ENCODE peak calls at places on chromosomes 1 and 21, in eight cellular contexts. Q, D, A, Z, R, F, T and S are unnamed samples.

GRCh38 chr1:23035823-23036452 is 16.7 kb downstream of the KDM1A start:
- DNase-seq in F (no peak), Q (no peak), D (no peak), R (no peak), T (no peak), Z (no peak), A (no peak), S (no peak)

GRCh38 chr1:32471695-32472362 is 7.0 kb downstream of the ZBTB8B start:
- DNase-seq in D (no peak), T (no peak), Q (no peak), Z (no peak), R (no peak), F (no peak), A (no peak), S (no peak)

GRCh38 chr1:175377394-175377793 is 184.8 kb upstream of the KIAA0040 start:
- DNase-seq in Z (no peak), R (no peak), F (no peak), T (no peak), A (no peak), D (no peak), Q (no peak), S (no peak)

GRCh38 chr1:18597159-18598042 is 33.2 kb upstream of the PAX7 start:
- DNase-seq in A (peak), Z (no peak), F (peak), T (peak), D (peak), R (peak), Q (peak), S (peak)

GRCh38 chr21:42233067-42233981 is 14.4 kb downstream of the ABCG1 start:
- DNase-seq in Z (peak), D (peak), T (peak), R (peak), Q (no peak), A (peak), F (peak), S (peak)

GRCh38 chr1:6652986-6653385 is 28.3 kb downstream of the THAP3 start:
- DNase-seq in D (no peak), T (no peak), R (no peak), Z (no peak), Q (no peak), F (no peak), A (no peak), S (no peak)

GRCh38 chr1:197924516-197925123 is 7.4 kb downstream of the LHX9 start:
- DNase-seq in Z (no peak), Q (no peak), F (peak), T (no peak), A (no peak), D (no peak), R (no peak), S (no peak)

GRCh38 chr1:178579562-178579961 is 66.7 kb downstream of the TEX35 start:
- DNase-seq in Z (no peak), Q (no peak), A (no peak), D (no peak), F (no peak), T (no peak), R (no peak), S (no peak)

GRCh38 chr21:33036430-33037162 is 10.9 kb downstream of the OLIG2 start:
- DNase-seq in Q (no peak), R (no peak), T (no peak), F (peak), Z (no peak), A (peak), D (no peak), S (no peak)

GRCh38 chr1:92094595-92094994 is 14.4 kb downstream of the BTBD8 start:
- DNase-seq in A (no peak), D (no peak), Z (no peak), R (no peak), F (no peak), Q (no peak), T (no peak), S (no peak)

GRCh38 chr1:209895709-209896108 is 42.3 kb upstream of the SYT14 start:
- DNase-seq in T (no peak), Z (no peak), D (no peak), Q (peak), A (no peak), F (peak), R (no peak), S (no peak)

GRCh38 chr1:64471218-64471719 is 1.3 kb downstream of the CACHD1 start:
- DNase-seq in F (no peak), A (peak), R (no peak), Q (peak), T (peak), D (no peak), Z (no peak), S (no peak)

GRCh38 chr1:70146488-70146887 is 58.9 kb downstream of the LRRC40 start:
- DNase-seq in D (no peak), Z (no peak), Q (peak), F (no peak), T (no peak), R (no peak), A (no peak), S (no peak)

GRCh38 chr1:91798741-91799140 is 87.2 kb downstream of the TGFBR3 start:
- DNase-seq in Z (no peak), A (no peak), D (no peak), Q (no peak), F (peak), T (no peak), R (no peak), S (no peak)

GRCh38 chr1:64864018-64864945 is 102.1 kb downstream of the JAK1 start:
- DNase-seq in F (peak), Z (peak), D (no peak), Q (no peak), A (peak), R (peak), T (peak), S (peak)

GRCh38 chr1:97108200-97108599 is 386.6 kb downstream of the PTBP2 start:
- DNase-seq in R (no peak), F (no peak), Q (peak), Z (no peak), T (no peak), D (no peak), A (no peak), S (no peak)

GRCh38 chr1:213123532-213123931 is 72.5 kb downstream of the RPS6KC1 start:
- DNase-seq in Z (no peak), R (no peak), F (peak), Q (peak), T (no peak), D (no peak), A (no peak), S (no peak)